ENCODE peak calls at places on chromosomes 6 and 20, in four cellular contexts. One of them, this sample, is unnamed.

GRCh38 chr6:161308075-161308655 is 34.3 kb upstream of the AGPAT4 start:
- DNase-seq in HepG2: no peak
- DNase-seq in WTC11: peak; percentile 42
- DNase-seq in K562: no peak
- DNase-seq in this sample: no peak

GRCh38 chr6:77447254-77447653 is 16.0 kb downstream of the HTR1B start:
- DNase-seq in K562: no peak
- DNase-seq in WTC11: no peak
- DNase-seq in HepG2: no peak
- DNase-seq in this sample: no peak

GRCh38 chr6:90028995-90029635 is 134.8 kb downstream of the GJA10 start:
- DNase-seq in HepG2: no peak
- DNase-seq in K562: no peak
- DNase-seq in WTC11: no peak
- DNase-seq in this sample: no peak

GRCh38 chr20:3765171-3765887 is 2.2 kb downstream of the ADISSP start:
- DNase-seq in K562: no peak
- DNase-seq in WTC11: no peak
- DNase-seq in HepG2: no peak
- DNase-seq in this sample: no peak

GRCh38 chr20:52422574-52423463 is 231.2 kb upstream of the ZFP64 start:
- DNase-seq in WTC11: no peak
- DNase-seq in HepG2: no peak
- DNase-seq in K562: no peak
- DNase-seq in this sample: no peak

GRCh38 chr6:169931223-169931760 is 179.9 kb downstream of the ERMARD start:
- DNase-seq in K562: no peak
- DNase-seq in WTC11: no peak
- DNase-seq in HepG2: no peak
- DNase-seq in this sample: no peak

GRCh38 chr6:142881290-142881689 is 63.7 kb downstream of the HIVEP2 start:
- DNase-seq in WTC11: no peak
- DNase-seq in K562: no peak
- DNase-seq in HepG2: no peak
- DNase-seq in this sample: no peak

GRCh38 chr6:29537714-29538403 is 21.7 kb downstream of the UBD start:
- DNase-seq in WTC11: no peak
- DNase-seq in HepG2: no peak
- DNase-seq in K562: no peak
- DNase-seq in this sample: no peak

GRCh38 chr20:56429496-56429895 is 17.4 kb downstream of the CASS4 start:
- DNase-seq in HepG2: no peak
- DNase-seq in WTC11: no peak
- DNase-seq in K562: peak; percentile 79
- DNase-seq in this sample: no peak

GRCh38 chr6:116562614-116563013 is 8.7 kb upstream of the RWDD1 start:
- DNase-seq in WTC11: no peak
- DNase-seq in K562: peak; percentile 21
- DNase-seq in HepG2: no peak
- DNase-seq in this sample: no peak

GRCh38 chr20:3995067-3995748 is 20.1 kb downstream of the RNF24 start:
- DNase-seq in K562: peak; percentile 14
- DNase-seq in WTC11: no peak
- DNase-seq in HepG2: no peak
- DNase-seq in this sample: no peak

GRCh38 chr6:30100585-30101422 is 12.1 kb downstream of the TRIM31 start:
- DNase-seq in HepG2: peak; percentile 92
- DNase-seq in WTC11: peak; percentile 56
- DNase-seq in K562: peak; percentile 57
- DNase-seq in this sample: no peak

GRCh38 chr20:34557936-34558319 is 590 bp upstream of the MAP1LC3A start:
- DNase-seq in HepG2: no peak
- DNase-seq in WTC11: no peak
- DNase-seq in K562: no peak
- DNase-seq in this sample: no peak

DNA sequence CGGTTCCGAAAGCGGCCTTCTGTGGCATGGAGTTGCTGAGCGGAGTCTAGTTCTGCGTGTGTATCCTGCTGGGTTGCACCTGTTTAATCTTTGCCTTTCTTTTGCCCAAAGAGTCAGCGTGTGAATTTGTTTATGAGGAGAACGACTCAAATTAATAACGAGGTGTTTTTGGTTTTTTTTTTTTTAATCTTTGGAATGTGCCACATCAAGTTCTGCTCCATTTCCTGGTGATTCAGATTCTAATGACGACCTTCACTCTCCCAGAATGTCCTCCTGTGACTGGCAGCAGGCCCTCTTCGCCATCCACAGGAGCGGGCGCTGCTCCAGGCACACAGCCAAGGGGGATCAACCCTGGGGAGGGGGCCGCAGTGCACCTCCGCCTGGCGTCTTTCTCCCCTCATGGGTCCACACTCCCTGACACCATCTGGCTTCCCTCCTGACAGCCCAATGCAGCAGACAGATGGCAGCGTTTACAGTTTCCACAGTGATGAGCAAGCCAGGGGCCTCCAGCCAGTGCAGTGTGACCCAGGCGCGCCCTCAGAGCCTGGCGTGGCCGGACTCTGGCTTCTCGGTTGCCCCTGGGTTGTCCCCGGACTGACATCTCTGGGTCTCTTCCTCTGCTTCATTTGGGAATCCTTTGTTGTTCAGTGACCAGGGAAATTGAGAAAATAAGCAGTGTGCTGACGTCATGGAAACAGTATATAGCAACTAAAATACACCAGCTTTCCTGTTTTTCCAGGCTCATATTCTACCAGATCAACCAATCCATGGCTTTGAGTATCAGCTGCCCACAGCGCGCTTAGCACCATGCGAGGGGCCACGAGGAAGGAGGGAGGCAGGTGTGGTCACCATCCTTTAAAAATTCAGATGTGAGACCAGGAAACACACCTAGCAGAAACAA is 27.4 kb upstream of the AFDN start:
- DNase-seq in K562: no peak
- DNase-seq in HepG2: no peak
- DNase-seq in WTC11: no peak
- DNase-seq in this sample: no peak
- TF ChIP-seq ELF4 in K562: no peak
- TF ChIP-seq ELF4 in HepG2: no peak
- TF ChIP-seq ELF4 in WTC11: no peak
- TF ChIP-seq ELF4 in this sample: no peak

GRCh38 chr6:37566209-37566859 is 66.6 kb upstream of the CCDC167 start:
- DNase-seq in HepG2: no peak
- DNase-seq in WTC11: peak; percentile 86
- DNase-seq in K562: peak; percentile 89
- DNase-seq in this sample: peak; percentile 86
- TF ChIP-seq ELF4 in HepG2: no peak
- TF ChIP-seq ELF4 in WTC11: no peak
- TF ChIP-seq ELF4 in K562: no peak
- TF ChIP-seq ELF4 in this sample: no peak

DNA sequence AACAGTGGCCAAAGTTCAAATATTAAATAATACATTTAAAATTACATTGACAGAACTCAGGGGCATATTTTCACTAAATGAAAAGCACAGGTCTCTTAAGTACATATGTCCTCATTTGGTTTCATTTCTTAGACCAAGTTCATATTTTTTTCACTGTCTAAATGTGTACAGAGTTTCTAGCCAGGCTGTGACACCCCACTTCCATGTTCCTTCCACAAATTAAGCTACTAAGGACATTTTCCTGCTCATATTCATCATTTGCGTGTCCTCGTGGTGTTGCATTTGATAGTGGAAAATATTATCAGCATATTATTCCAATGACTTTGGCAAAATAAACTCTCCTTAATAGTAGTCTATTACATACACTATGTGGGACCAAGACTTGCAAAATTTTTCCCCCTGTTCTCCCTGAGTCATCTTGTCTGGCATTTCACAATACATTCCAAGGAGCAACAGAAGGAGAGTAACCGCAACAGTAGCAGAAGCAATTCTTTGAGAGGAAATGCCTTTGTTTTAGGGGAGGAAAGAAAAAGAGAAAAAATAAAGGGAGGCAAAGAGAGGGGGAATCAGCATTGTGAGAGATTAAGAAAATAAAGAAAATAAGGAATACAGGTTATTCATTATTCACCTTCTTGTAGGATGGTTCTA is 599.2 kb downstream of the COL12A1 start:
- DNase-seq in K562: no peak
- DNase-seq in WTC11: no peak
- DNase-seq in HepG2: no peak
- DNase-seq in this sample: no peak
- TF ChIP-seq ELF4 in K562: no peak
- TF ChIP-seq ELF4 in WTC11: no peak
- TF ChIP-seq ELF4 in HepG2: no peak
- TF ChIP-seq ELF4 in this sample: no peak

GRCh38 chr20:63042448-63043071 is 35.8 kb upstream of the BHLHE23 start:
- DNase-seq in WTC11: no peak
- DNase-seq in K562: no peak
- DNase-seq in HepG2: no peak
- DNase-seq in this sample: no peak
- TF ChIP-seq ELF4 in WTC11: no peak
- TF ChIP-seq ELF4 in K562: no peak
- TF ChIP-seq ELF4 in HepG2: no peak
- TF ChIP-seq ELF4 in this sample: no peak

GRCh38 chr6:33862536-33862935 is 58.7 kb upstream of the MLN start:
- DNase-seq in WTC11: no peak
- DNase-seq in K562: no peak
- DNase-seq in HepG2: no peak
- DNase-seq in this sample: no peak

GRCh38 chr6:33860006-33860405 is 56.2 kb upstream of the MLN start:
- DNase-seq in WTC11: no peak
- DNase-seq in K562: no peak
- DNase-seq in HepG2: no peak
- DNase-seq in this sample: no peak

GRCh38 chr6:33858804-33859203 is 55.0 kb upstream of the MLN start:
- DNase-seq in HepG2: no peak
- DNase-seq in K562: no peak
- DNase-seq in WTC11: no peak
- DNase-seq in this sample: no peak

GRCh38 chr6:33861722-33862121 is 57.9 kb upstream of the MLN start:
- DNase-seq in K562: no peak
- DNase-seq in WTC11: no peak
- DNase-seq in HepG2: no peak
- DNase-seq in this sample: no peak

GRCh38 chr6:33860706-33861474 is 57.1 kb upstream of the MLN start:
- DNase-seq in K562: no peak
- DNase-seq in WTC11: no peak
- DNase-seq in HepG2: no peak
- DNase-seq in this sample: no peak
- TF ChIP-seq ELF4 in K562: no peak
- TF ChIP-seq ELF4 in WTC11: no peak
- TF ChIP-seq ELF4 in HepG2: no peak
- TF ChIP-seq ELF4 in this sample: no peak

GRCh38 chr6:84280639-84281038 is 53.2 kb upstream of the CEP162 start:
- DNase-seq in HepG2: no peak
- DNase-seq in WTC11: no peak
- DNase-seq in K562: no peak
- DNase-seq in this sample: no peak

GRCh38 chr6:84278311-84278710 is 50.9 kb upstream of the CEP162 start:
- DNase-seq in HepG2: no peak
- DNase-seq in WTC11: no peak
- DNase-seq in K562: no peak
- DNase-seq in this sample: no peak

GRCh38 chr6:84282566-84282965 is 55.1 kb upstream of the CEP162 start:
- DNase-seq in HepG2: no peak
- DNase-seq in WTC11: no peak
- DNase-seq in K562: no peak
- DNase-seq in this sample: no peak

GRCh38 chr6:84284428-84285033 is 57.1 kb upstream of the CEP162 start:
- DNase-seq in K562: peak; percentile 18
- DNase-seq in HepG2: peak; percentile 3
- DNase-seq in WTC11: peak; percentile 16
- DNase-seq in this sample: peak; percentile 35

GRCh38 chr6:84280030-84280429 is 52.6 kb upstream of the CEP162 start:
- DNase-seq in K562: no peak
- DNase-seq in WTC11: no peak
- DNase-seq in HepG2: no peak
- DNase-seq in this sample: no peak
- TF ChIP-seq ELF4 in K562: no peak
- TF ChIP-seq ELF4 in WTC11: no peak
- TF ChIP-seq ELF4 in HepG2: no peak
- TF ChIP-seq ELF4 in this sample: no peak

GRCh38 chr6:7544597-7544996 is 3.1 kb downstream of the DSP start:
- DNase-seq in K562: no peak
- DNase-seq in HepG2: no peak
- DNase-seq in WTC11: no peak
- DNase-seq in this sample: no peak

GRCh38 chr6:7542065-7542877 is 800 bp downstream of the DSP start:
- DNase-seq in HepG2: no peak
- DNase-seq in WTC11: peak; percentile 69
- DNase-seq in K562: no peak
- DNase-seq in this sample: peak; percentile 43

GRCh38 chr6:7543761-7544424 is 2.4 kb downstream of the DSP start:
- DNase-seq in WTC11: no peak
- DNase-seq in K562: no peak
- DNase-seq in HepG2: no peak
- DNase-seq in this sample: no peak

GRCh38 chr6:7541175-7542064 is at the start of gene DSP:
- DNase-seq in K562: peak; percentile 70
- DNase-seq in WTC11: peak; percentile 72
- DNase-seq in HepG2: peak; percentile 96
- DNase-seq in this sample: peak; percentile 65

DNA sequence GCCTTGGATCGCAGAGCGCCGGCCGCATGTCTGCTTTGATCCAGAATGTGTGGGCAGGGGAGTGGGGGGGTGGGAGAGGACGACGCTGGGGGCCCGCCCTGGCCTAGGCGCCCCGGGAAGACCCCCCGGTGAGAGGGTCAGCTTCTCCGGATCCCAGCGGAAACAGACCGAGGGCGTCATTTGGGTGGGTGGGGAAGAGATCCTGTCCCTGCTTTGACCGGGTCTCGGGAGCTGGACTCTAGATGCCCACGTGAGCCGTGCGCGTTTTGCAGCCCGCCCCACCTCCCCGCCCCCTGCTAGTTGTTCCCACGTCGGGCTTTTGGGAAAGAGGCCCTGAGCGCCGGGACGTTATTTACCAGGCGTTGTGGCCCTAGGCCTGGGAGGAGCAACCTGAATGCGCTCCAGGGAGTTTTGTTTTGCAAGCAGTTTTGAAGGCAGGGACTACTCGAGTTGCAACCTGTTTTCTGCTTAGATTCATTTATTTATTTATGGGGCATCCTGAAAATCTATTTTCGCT is 1.5 kb downstream of the DSP start:
- DNase-seq in K562: no peak
- DNase-seq in WTC11: peak; percentile 68
- DNase-seq in HepG2: peak; percentile 93
- DNase-seq in this sample: peak; percentile 74
- TF ChIP-seq ELF4 in K562: no peak
- TF ChIP-seq ELF4 in WTC11: no peak
- TF ChIP-seq ELF4 in HepG2: no peak
- TF ChIP-seq ELF4 in this sample: no peak

GRCh38 chr20:59624401-59624800 is 20.1 kb downstream of the PHACTR3 start:
- DNase-seq in WTC11: no peak
- DNase-seq in K562: no peak
- DNase-seq in HepG2: no peak
- DNase-seq in this sample: no peak
- TF ChIP-seq ELF4 in WTC11: no peak
- TF ChIP-seq ELF4 in K562: no peak
- TF ChIP-seq ELF4 in HepG2: no peak
- TF ChIP-seq ELF4 in this sample: no peak